ENCODE peak calls at places on chromosome 13, in five cellular contexts. O, S, V, W and L are unnamed samples.

GRCh38 chr13:33497146-33497845 is 211.7 kb upstream of the STARD13 start:
- DNase-seq in O (no peak), S (peak; percentile 75), V (no peak), W (no peak), L (no peak)

GRCh38 chr13:97112451-97113152 is 109.5 kb upstream of the MBNL2 start:
- DNase-seq in O (no peak), S (peak; percentile 23), V (no peak), W (no peak), L (no peak)

GRCh38 chr13:23455401-23456185 is 22.1 kb upstream of the SACS start:
- DNase-seq in O (no peak), S (no peak), V (no peak), W (peak; percentile 29), L (no peak)

GRCh38 chr13:52847682-52848432 is 583 bp downstream of the PCDH8 start:
- DNase-seq in O (no peak), S (no peak), V (no peak), W (no peak), L (no peak)

GRCh38 chr13:46593403-46593802 is 40.4 kb downstream of the LRCH1 start:
- DNase-seq in O (no peak), S (no peak), V (no peak), W (no peak), L (no peak)

GRCh38 chr13:101875717-101876393 is 423.4 kb downstream of the ITGBL1 start:
- DNase-seq in O (no peak), S (peak; percentile 73), V (no peak), W (no peak), L (peak; percentile 31)

GRCh38 chr13:25468330-25469178 is 96.8 kb downstream of the ATP8A2 start:
- DNase-seq in O (no peak), S (no peak), V (peak; percentile 60), W (no peak), L (peak; percentile 19)

GRCh38 chr13:40536443-40537113 is 129.9 kb downstream of the FOXO1 start:
- DNase-seq in O (no peak), S (no peak), V (no peak), W (no peak), L (no peak)

GRCh38 chr13:98868932-98869331 is 108.9 kb downstream of the DOCK9 start:
- DNase-seq in O (no peak), S (no peak), V (no peak), W (no peak), L (no peak)

GRCh38 chr13:93217701-93218100 is 8.9 kb upstream of the GPC6 start:
- DNase-seq in O (no peak), S (no peak), V (no peak), W (no peak), L (no peak)